ENCODE peak calls at places on chromosomes 4 and X, in nine cellular contexts. I is GM12865, X is fibroblast of villous mesenchyme, T is ascending aorta, P is fibroblast of lung, L is heart right ventricle, H is colonic mucosa, W is bronchial epithelial cell, U is GM20000. Q is an unnamed sample.

GRCh38 chrX:15269618-15270521 is at the start of gene ASB9:
- DNase-seq in T (no peak), P (peak; percentile 19), H (peak; percentile 60), L (peak; percentile 45), W (peak; percentile 84), X (peak; percentile 37), U (peak; percentile 5), I (peak; percentile 22), Q (peak; percentile 50)

GRCh38 chr4:35151816-35152572 is 1092.3 kb downstream of the ARAP2 start:
- DNase-seq in H (no peak), P (no peak), U (peak; percentile 4), I (peak; percentile 3), L (no peak), X (no peak), W (peak; percentile 2), T (no peak), Q (no peak)

GRCh38 chr4:140755811-140756291 is 334 bp downstream of the TBC1D9 start:
- DNase-seq in T (peak; percentile 69), L (peak; percentile 55), H (no peak), I (peak; percentile 56), P (peak; percentile 70), U (peak; percentile 70), X (no peak), W (no peak), Q (peak; percentile 38)

GRCh38 chr4:141570290-141570689 is 66.1 kb upstream of the IL15 start:
- DNase-seq in L (no peak), T (no peak), U (no peak), I (no peak), X (no peak), H (no peak), P (no peak), W (no peak), Q (no peak)

GRCh38 chr4:104064650-104065577 is 345.1 kb upstream of the TACR3 start:
- DNase-seq in P (peak; percentile 39), H (peak; percentile 25), W (peak; percentile 43), U (peak; percentile 40), T (no peak), L (peak; percentile 20), I (peak; percentile 83), X (peak; percentile 18), Q (no peak)

GRCh38 chrX:49727847-49728246 is 32.1 kb upstream of the PAGE1 start:
- DNase-seq in W (no peak), P (no peak), I (no peak), H (no peak), U (no peak), X (no peak), L (no peak), T (no peak), Q (no peak)

GRCh38 chr4:76515975-76516853 is 81.2 kb downstream of the SHROOM3 start:
- DNase-seq in P (no peak), X (peak; percentile 28), I (peak; percentile 82), U (peak; percentile 54), L (no peak), W (no peak), H (no peak), T (no peak), Q (no peak)

GRCh38 chrX:118726887-118727685 is at the start of gene IL13RA1:
- DNase-seq in P (peak; percentile 83), H (peak; percentile 77), T (peak; percentile 90), X (peak; percentile 85), W (peak; percentile 62), L (peak; percentile 68), U (peak; percentile 63), I (peak; percentile 48), Q (peak; percentile 62)

GRCh38 chr4:47913858-47914218 is 545 bp downstream of the NFXL1 start:
- DNase-seq in X (peak; percentile 7), I (peak; percentile 43), W (peak; percentile 38), P (peak; percentile 12), U (peak; percentile 13), T (no peak), L (peak; percentile 15), H (peak; percentile 63), Q (no peak)

GRCh38 chr4:159341486-159341885 is 238.6 kb downstream of the RAPGEF2 start:
- DNase-seq in U (no peak), X (peak; percentile 78), W (peak; percentile 33), L (no peak), T (no peak), I (no peak), P (no peak), H (no peak), Q (no peak)

GRCh38 chrX:35380808-35381700 is 417.1 kb upstream of the MAGEB16 start:
- DNase-seq in T (no peak), P (peak; percentile 1), I (peak; percentile 8), H (no peak), W (peak; percentile 40), U (peak; percentile 11), X (peak; percentile 0), L (no peak), Q (no peak)

GRCh38 chr4:186723207-186724047 is at the start of gene FAT1:
- DNase-seq in I (no peak), U (peak; percentile 32), W (no peak), P (peak; percentile 86), L (peak; percentile 61), H (peak; percentile 66), X (peak; percentile 87), T (peak; percentile 71), Q (peak; percentile 41)

GRCh38 chr4:13980317-13980716 is 352.8 kb upstream of the BOD1L1 start:
- DNase-seq in X (peak; percentile 72), H (no peak), U (no peak), L (no peak), P (peak; percentile 98), I (no peak), W (peak; percentile 36), T (no peak), Q (peak; percentile 94)

GRCh38 chrX:29541038-29541437 is 674.3 kb upstream of the MAGEB2 start:
- DNase-seq in W (no peak), I (no peak), X (no peak), L (no peak), U (no peak), P (peak; percentile 21), T (no peak), H (no peak), Q (peak; percentile 19)

GRCh38 chr4:43331226-43332078 is 438.9 kb downstream of the GRXCR1 start:
- DNase-seq in X (peak; percentile 38), H (no peak), L (no peak), T (no peak), I (no peak), W (peak; percentile 91), P (peak; percentile 92), U (no peak), Q (no peak)

GRCh38 chr4:30536231-30536630 is 183.9 kb upstream of the PCDH7 start:
- DNase-seq in U (no peak), L (no peak), X (peak; percentile 56), I (no peak), P (peak; percentile 53), W (no peak), T (no peak), H (no peak), Q (no peak)

GRCh38 chr4:155232432-155232831 is 24.0 kb downstream of the NPY2R start:
- DNase-seq in I (no peak), X (no peak), U (no peak), L (no peak), H (no peak), P (no peak), T (no peak), W (no peak), Q (no peak)

GRCh38 chr4:155228713-155229112 is 20.3 kb downstream of the NPY2R start:
- DNase-seq in U (no peak), P (no peak), I (no peak), H (no peak), W (no peak), L (no peak), X (no peak), T (no peak), Q (no peak)

GRCh38 chr4:155237567-155237966 is 29.1 kb downstream of the NPY2R start:
- DNase-seq in L (no peak), P (no peak), H (no peak), I (no peak), T (no peak), W (no peak), X (no peak), U (no peak), Q (no peak)

GRCh38 chr4:155234206-155234605 is 25.8 kb downstream of the NPY2R start:
- DNase-seq in I (no peak), X (no peak), W (peak; percentile 73), U (no peak), H (no peak), P (no peak), L (no peak), T (no peak), Q (no peak)
- TF ChIP-seq CTCF in I (no peak), X (no peak), W (no peak), U (no peak), H (no peak), P (no peak), L (no peak), T (no peak), Q (no peak)

DNA sequence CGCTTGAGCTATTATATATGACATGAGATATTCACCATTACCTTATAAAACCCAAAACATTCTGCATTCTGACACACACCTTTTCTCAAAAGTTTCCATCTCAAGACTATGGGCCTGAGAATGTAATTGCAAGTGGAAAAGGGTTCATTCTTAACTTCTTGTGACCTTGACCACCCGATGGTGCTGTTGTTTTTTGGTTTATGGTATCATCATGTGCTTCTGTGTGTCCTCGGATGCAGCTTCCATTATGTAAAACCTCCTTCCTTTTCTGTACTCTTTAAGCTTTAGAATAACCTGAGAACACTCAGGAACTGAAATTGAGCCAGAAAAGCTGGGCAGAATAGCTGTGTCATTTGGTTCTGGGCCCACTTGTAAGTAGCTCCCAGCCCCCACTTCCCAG is 16.2 kb upstream of the PUDP start:
- DNase-seq in P (no peak), L (no peak), U (no peak), T (no peak), I (no peak), X (no peak), H (no peak), W (no peak), Q (no peak)
- TF ChIP-seq CTCF in P (no peak), L (no peak), U (no peak), T (no peak), I (no peak), X (no peak), H (no peak), W (no peak), Q (no peak)

GRCh38 chrX:74325130-74326059 is 21.4 kb downstream of the ZCCHC13 start:
- DNase-seq in P (no peak), W (no peak), T (no peak), L (no peak), H (no peak), I (peak; percentile 0), X (no peak), U (no peak), Q (no peak)
- TF ChIP-seq CTCF in P (no peak), W (no peak), T (no peak), L (no peak), H (no peak), I (no peak), X (no peak), U (no peak), Q (no peak)

GRCh38 chrX:122703762-122704161 is 480.3 kb upstream of the GRIA3 start:
- DNase-seq in W (peak; percentile 5), H (no peak), X (peak; percentile 2), P (peak; percentile 25), T (no peak), I (no peak), U (no peak), L (no peak), Q (peak; percentile 33)
- TF ChIP-seq CTCF in W (peak; percentile 24), H (no peak), X (peak; percentile 22), P (no peak), T (no peak), I (no peak), U (no peak), L (no peak), Q (peak; percentile 64)